ENCODE peak calls at places on chromosomes 12 and 14, in nine cellular contexts. C, E, O, H, X, L, N, T and I are unnamed samples.

GRCh38 chr12:1605129-1606020 is 11.0 kb upstream of the FBXL14 start:
- DNase-seq in L (peak), H (peak), C (peak), E (peak), X (peak), O (peak), T (peak), N (peak), I (no peak)

GRCh38 chr12:45122776-45123380 is 72.0 kb upstream of the DBX2 start:
- DNase-seq in L (peak), H (peak), N (no peak), O (no peak), C (no peak), E (no peak), X (peak), T (peak), I (no peak)

GRCh38 chr14:73743431-73743931 is 29.3 kb upstream of the PNMA1 start:
- DNase-seq in T (no peak), X (no peak), N (no peak), H (no peak), C (peak), L (no peak), O (no peak), E (peak), I (no peak)

GRCh38 chr12:64219135-64219534 is 3.0 kb downstream of the KICS2 start:
- DNase-seq in N (no peak), L (no peak), X (peak), T (no peak), E (no peak), C (no peak), O (no peak), H (no peak), I (no peak)

GRCh38 chr12:107057071-107057834 is 36.1 kb downstream of the CRY1 start:
- DNase-seq in N (no peak), H (peak), C (no peak), L (peak), E (no peak), X (peak), T (no peak), O (no peak), I (no peak)

GRCh38 chr12:106342397-106343212 is 14.9 kb upstream of the POLR3B start:
- DNase-seq in T (no peak), O (peak), C (no peak), H (peak), L (peak), N (peak), X (peak), E (no peak), I (no peak)

GRCh38 chr12:76450690-76451089 is 102.5 kb upstream of the BBS10 start:
- DNase-seq in L (peak), T (no peak), H (peak), O (no peak), C (no peak), X (no peak), E (no peak), N (no peak), I (no peak)

GRCh38 chr12:638948-639557 is 24.2 kb downstream of the NINJ2 start:
- DNase-seq in L (no peak), C (no peak), O (no peak), T (no peak), E (no peak), N (no peak), H (no peak), X (no peak), I (no peak)

GRCh38 chr14:103206023-103206481 is 82.8 kb downstream of the TNFAIP2 start:
- DNase-seq in L (no peak), N (no peak), C (no peak), T (no peak), O (no peak), X (no peak), H (no peak), E (no peak), I (no peak)

GRCh38 chr12:96036765-96037455 is 1.5 kb upstream of the LTA4H start:
- DNase-seq in L (peak), N (no peak), C (no peak), O (no peak), X (no peak), H (peak), T (no peak), E (no peak), I (no peak)

GRCh38 chr14:76500011-76500410 is 124.1 kb downstream of the ESRRB start:
- DNase-seq in X (no peak), L (peak), E (no peak), O (no peak), H (peak), C (no peak), T (no peak), N (peak), I (no peak)

GRCh38 chr12:100767950-100768349 is 26.6 kb upstream of the ANO4 start:
- DNase-seq in C (no peak), E (no peak), N (no peak), H (no peak), O (no peak), L (no peak), T (no peak), X (no peak), I (no peak)

GRCh38 chr12:113096675-113097461 is 38.7 kb downstream of the RASAL1 start:
- DNase-seq in O (no peak), L (no peak), E (no peak), H (no peak), T (peak), N (no peak), X (no peak), C (no peak), I (no peak)

GRCh38 chr12:6233121-6233971 is 33.1 kb downstream of the CD9 start:
- DNase-seq in C (no peak), N (peak), O (no peak), T (no peak), E (no peak), L (no peak), X (peak), H (no peak), I (no peak)

GRCh38 chr12:24853094-24853493 is 95.8 kb downstream of the BCAT1 start:
- DNase-seq in O (no peak), T (no peak), C (no peak), N (no peak), L (no peak), H (no peak), X (no peak), E (no peak), I (no peak)

GRCh38 chr12:86256169-86256568 is at the start of gene MGAT4C:
- DNase-seq in E (no peak), C (no peak), O (no peak), L (peak), T (no peak), H (no peak), N (no peak), X (no peak), I (no peak)

GRCh38 chr12:104555650-104556049 is 98.9 kb downstream of the CHST11 start:
- DNase-seq in T (peak), X (no peak), H (no peak), N (no peak), L (no peak), E (no peak), C (no peak), O (no peak), I (no peak)

GRCh38 chr12:101116911-101117310 is 93.1 kb downstream of the SLC5A8 start:
- DNase-seq in T (no peak), N (no peak), C (no peak), X (no peak), E (no peak), H (no peak), L (no peak), O (no peak), I (no peak)

GRCh38 chr14:89921896-89922548 is 32.5 kb downstream of the EFCAB11 start:
- DNase-seq in O (no peak), C (no peak), N (no peak), H (peak), T (no peak), L (peak), E (no peak), X (no peak), I (no peak)

GRCh38 chr12:3097186-3097804 is 20.1 kb downstream of the TSPAN9 start:
- DNase-seq in L (no peak), X (peak), T (no peak), E (no peak), H (no peak), C (no peak), N (peak), O (peak), I (no peak)

GRCh38 chr14:61213116-61213720 is 67.9 kb downstream of the TMEM30B start:
- DNase-seq in O (no peak), T (no peak), X (no peak), N (no peak), L (peak), C (no peak), H (peak), E (no peak), I (no peak)

GRCh38 chr12:12684375-12685106 is 11.4 kb downstream of the GPR19 start:
- DNase-seq in E (no peak), X (peak), N (peak), T (peak), O (peak), H (peak), C (no peak), L (peak), I (no peak)

GRCh38 chr14:53044486-53044885 is 93.6 kb upstream of the FERMT2 start:
- DNase-seq in E (no peak), H (peak), N (no peak), T (no peak), L (peak), C (no peak), O (no peak), X (no peak), I (no peak)

GRCh38 chr12:90514325-90514724 is 440.7 kb downstream of the CCER1 start:
- DNase-seq in L (no peak), N (peak), X (no peak), O (no peak), T (no peak), H (no peak), E (no peak), C (no peak), I (no peak)

GRCh38 chr12:101097829-101098580 is 112.0 kb downstream of the SLC5A8 start:
- DNase-seq in X (peak), N (no peak), L (no peak), T (no peak), O (peak), H (no peak), C (no peak), E (no peak), I (no peak)

GRCh38 chr14:85558505-85558904 is 28.6 kb downstream of the FLRT2 start:
- DNase-seq in X (no peak), E (no peak), C (no peak), N (no peak), L (no peak), T (no peak), H (no peak), O (no peak), I (no peak)